ENCODE peak calls at places on chromosomes 6 and 20, in four cellular contexts. One of them, this sample, is unnamed.

GRCh38 chr20:62832212-62832922 is 15.5 kb downstream of the COL9A3 start:
- DNase-seq in K562: peak
- DNase-seq in choroid plexus epithelial cell: no peak
- DNase-seq in neural progenitor cell: no peak
- DNase-seq in this sample: peak

GRCh38 chr6:81938014-81938761 is 185.7 kb upstream of the TENT5A start:
- DNase-seq in K562: peak
- DNase-seq in choroid plexus epithelial cell: peak
- DNase-seq in neural progenitor cell: no peak
- DNase-seq in this sample: peak

GRCh38 chr6:168877821-168878282 is 375.8 kb downstream of the THBS2 start:
- DNase-seq in K562: no peak
- DNase-seq in choroid plexus epithelial cell: no peak
- DNase-seq in neural progenitor cell: no peak
- DNase-seq in this sample: peak

GRCh38 chr6:89985744-89986493 is 91.7 kb downstream of the GJA10 start:
- DNase-seq in K562: peak
- DNase-seq in choroid plexus epithelial cell: peak
- DNase-seq in neural progenitor cell: peak
- DNase-seq in this sample: peak

GRCh38 chr6:80638222-80639055 is 532.0 kb downstream of the BCKDHB start:
- DNase-seq in K562: no peak
- DNase-seq in choroid plexus epithelial cell: peak
- DNase-seq in neural progenitor cell: no peak
- DNase-seq in this sample: peak

GRCh38 chr6:70073637-70074036 is 207.3 kb downstream of the COL19A1 start:
- DNase-seq in K562: no peak
- DNase-seq in choroid plexus epithelial cell: no peak
- DNase-seq in neural progenitor cell: no peak
- DNase-seq in this sample: no peak

GRCh38 chr6:149896491-149896890 is 1.4 kb downstream of the RAET1E start:
- DNase-seq in K562: no peak
- DNase-seq in choroid plexus epithelial cell: peak
- DNase-seq in neural progenitor cell: no peak
- DNase-seq in this sample: peak

GRCh38 chr6:151004415-151005024 is 139.0 kb downstream of the MTHFD1L start:
- DNase-seq in K562: no peak
- DNase-seq in choroid plexus epithelial cell: peak
- DNase-seq in neural progenitor cell: no peak
- DNase-seq in this sample: peak

GRCh38 chr6:56806368-56806767 is 148.5 kb upstream of the BEND6 start:
- DNase-seq in K562: no peak
- DNase-seq in choroid plexus epithelial cell: no peak
- DNase-seq in neural progenitor cell: peak
- DNase-seq in this sample: no peak

GRCh38 chr6:125537090-125537489 is 212.3 kb upstream of the HEY2 start:
- DNase-seq in K562: no peak
- DNase-seq in choroid plexus epithelial cell: no peak
- DNase-seq in neural progenitor cell: peak
- DNase-seq in this sample: no peak

GRCh38 chr6:36129889-36130671 is at the start of gene MAPK13:
- DNase-seq in K562: no peak
- DNase-seq in choroid plexus epithelial cell: peak
- DNase-seq in neural progenitor cell: peak
- DNase-seq in this sample: peak

GRCh38 chr20:36035720-36036119 is 67.3 kb downstream of the CNBD2 start:
- DNase-seq in K562: no peak
- DNase-seq in choroid plexus epithelial cell: no peak
- DNase-seq in neural progenitor cell: no peak
- DNase-seq in this sample: peak

GRCh38 chr6:29742191-29742590 is 19.0 kb downstream of the HLA-F start:
- DNase-seq in K562: no peak
- DNase-seq in choroid plexus epithelial cell: no peak
- DNase-seq in neural progenitor cell: no peak
- DNase-seq in this sample: no peak

GRCh38 chr20:51562027-51562333 is 19.5 kb upstream of the NFATC2 start:
- DNase-seq in K562: no peak
- DNase-seq in choroid plexus epithelial cell: peak
- DNase-seq in neural progenitor cell: no peak
- DNase-seq in this sample: no peak

GRCh38 chr6:124879110-124879991 is 82.9 kb upstream of the RNF217 start:
- DNase-seq in K562: no peak
- DNase-seq in choroid plexus epithelial cell: no peak
- DNase-seq in neural progenitor cell: no peak
- DNase-seq in this sample: no peak

GRCh38 chr6:39256294-39256693 is 27.0 kb upstream of the KCNK5 start:
- DNase-seq in K562: no peak
- DNase-seq in choroid plexus epithelial cell: no peak
- DNase-seq in neural progenitor cell: no peak
- DNase-seq in this sample: no peak

GRCh38 chr6:53301801-53302537 is 46.8 kb downstream of the ELOVL5 start:
- DNase-seq in K562: no peak
- DNase-seq in choroid plexus epithelial cell: no peak
- DNase-seq in neural progenitor cell: no peak
- DNase-seq in this sample: no peak

GRCh38 chr6:116108836-116109235 is 8.2 kb downstream of the NT5DC1 start:
- DNase-seq in K562: no peak
- DNase-seq in choroid plexus epithelial cell: no peak
- DNase-seq in neural progenitor cell: no peak
- DNase-seq in this sample: no peak

GRCh38 chr6:15184441-15184861 is 61.4 kb upstream of the JARID2 start:
- DNase-seq in K562: no peak
- DNase-seq in choroid plexus epithelial cell: peak
- DNase-seq in neural progenitor cell: no peak
- DNase-seq in this sample: no peak

GRCh38 chr6:170117111-170117972 is 173.5 kb downstream of the DLL1 start:
- DNase-seq in K562: no peak
- DNase-seq in choroid plexus epithelial cell: no peak
- DNase-seq in neural progenitor cell: no peak
- DNase-seq in this sample: no peak

GRCh38 chr6:105748737-105749161 is 337.4 kb upstream of the PRDM1 start:
- DNase-seq in K562: no peak
- DNase-seq in choroid plexus epithelial cell: peak
- DNase-seq in neural progenitor cell: no peak
- DNase-seq in this sample: no peak

GRCh38 chr20:36472656-36473071 is 68.7 kb upstream of the MYL9 start:
- DNase-seq in K562: peak
- DNase-seq in choroid plexus epithelial cell: no peak
- DNase-seq in neural progenitor cell: peak
- DNase-seq in this sample: peak

GRCh38 chr6:136723780-136724179 is 68.5 kb downstream of the MAP3K5 start:
- DNase-seq in K562: no peak
- DNase-seq in choroid plexus epithelial cell: no peak
- DNase-seq in neural progenitor cell: no peak
- DNase-seq in this sample: peak

GRCh38 chr6:44074383-44075136 is 52.7 kb downstream of the MRPL14 start:
- DNase-seq in K562: peak
- DNase-seq in choroid plexus epithelial cell: peak
- DNase-seq in neural progenitor cell: peak
- DNase-seq in this sample: peak

GRCh38 chr6:38095054-38095453 is 275.5 kb downstream of the ZFAND3 start:
- DNase-seq in K562: no peak
- DNase-seq in choroid plexus epithelial cell: peak
- DNase-seq in neural progenitor cell: no peak
- DNase-seq in this sample: no peak
- TF ChIP-seq CTCF in K562: no peak
- TF ChIP-seq CTCF in choroid plexus epithelial cell: no peak
- TF ChIP-seq CTCF in neural progenitor cell: no peak
- TF ChIP-seq CTCF in this sample: no peak

DNA sequence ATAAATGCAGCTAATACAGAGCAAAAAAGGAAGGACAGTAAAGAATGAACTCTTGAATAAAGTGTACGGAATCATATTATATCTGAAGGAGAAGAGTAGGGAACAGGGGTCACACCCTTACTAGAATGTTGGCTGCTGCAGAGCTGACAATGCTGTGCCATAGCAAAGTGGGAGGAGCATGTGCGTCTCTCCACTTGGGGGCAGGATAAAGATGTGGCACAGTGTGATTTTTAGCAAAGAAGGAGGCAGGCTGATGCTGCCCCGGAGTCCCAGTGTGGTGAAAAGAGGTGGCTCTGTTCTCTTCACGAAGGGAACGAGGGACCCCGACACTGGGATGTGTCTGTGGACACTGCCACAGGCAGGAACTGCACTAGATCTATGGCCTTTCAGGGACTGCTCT is 67.5 kb downstream of the INSM1 start:
- DNase-seq in K562: no peak
- DNase-seq in choroid plexus epithelial cell: no peak
- DNase-seq in neural progenitor cell: peak
- DNase-seq in this sample: no peak
- TF ChIP-seq CTCF in K562: no peak
- TF ChIP-seq CTCF in choroid plexus epithelial cell: no peak
- TF ChIP-seq CTCF in neural progenitor cell: peak
- TF ChIP-seq CTCF in this sample: no peak

GRCh38 chr6:129981598-129981997 is 36.8 kb upstream of the L3MBTL3 start:
- DNase-seq in K562: no peak
- DNase-seq in choroid plexus epithelial cell: peak
- DNase-seq in neural progenitor cell: no peak
- DNase-seq in this sample: peak
- TF ChIP-seq CTCF in K562: no peak
- TF ChIP-seq CTCF in choroid plexus epithelial cell: peak
- TF ChIP-seq CTCF in neural progenitor cell: peak
- TF ChIP-seq CTCF in this sample: peak

GRCh38 chr20:53195882-53196610 is 223.9 kb downstream of the TSHZ2 start:
- DNase-seq in K562: peak
- DNase-seq in choroid plexus epithelial cell: no peak
- DNase-seq in neural progenitor cell: no peak
- DNase-seq in this sample: no peak
- TF ChIP-seq CTCF in K562: peak
- TF ChIP-seq CTCF in choroid plexus epithelial cell: no peak
- TF ChIP-seq CTCF in neural progenitor cell: peak
- TF ChIP-seq CTCF in this sample: peak

GRCh38 chr20:47784599-47785320 is 521 bp downstream of the SULF2 start:
- DNase-seq in K562: no peak
- DNase-seq in choroid plexus epithelial cell: peak
- DNase-seq in neural progenitor cell: peak
- DNase-seq in this sample: peak

GRCh38 chr20:47784256-47784598 is 1.1 kb downstream of the SULF2 start:
- DNase-seq in K562: no peak
- DNase-seq in choroid plexus epithelial cell: no peak
- DNase-seq in neural progenitor cell: no peak
- DNase-seq in this sample: no peak

GRCh38 chr20:47782091-47782490 is 3.2 kb downstream of the SULF2 start:
- DNase-seq in K562: no peak
- DNase-seq in choroid plexus epithelial cell: no peak
- DNase-seq in neural progenitor cell: no peak
- DNase-seq in this sample: no peak

GRCh38 chr20:47781631-47782030 is 3.6 kb downstream of the SULF2 start:
- DNase-seq in K562: no peak
- DNase-seq in choroid plexus epithelial cell: no peak
- DNase-seq in neural progenitor cell: no peak
- DNase-seq in this sample: no peak

DNA sequence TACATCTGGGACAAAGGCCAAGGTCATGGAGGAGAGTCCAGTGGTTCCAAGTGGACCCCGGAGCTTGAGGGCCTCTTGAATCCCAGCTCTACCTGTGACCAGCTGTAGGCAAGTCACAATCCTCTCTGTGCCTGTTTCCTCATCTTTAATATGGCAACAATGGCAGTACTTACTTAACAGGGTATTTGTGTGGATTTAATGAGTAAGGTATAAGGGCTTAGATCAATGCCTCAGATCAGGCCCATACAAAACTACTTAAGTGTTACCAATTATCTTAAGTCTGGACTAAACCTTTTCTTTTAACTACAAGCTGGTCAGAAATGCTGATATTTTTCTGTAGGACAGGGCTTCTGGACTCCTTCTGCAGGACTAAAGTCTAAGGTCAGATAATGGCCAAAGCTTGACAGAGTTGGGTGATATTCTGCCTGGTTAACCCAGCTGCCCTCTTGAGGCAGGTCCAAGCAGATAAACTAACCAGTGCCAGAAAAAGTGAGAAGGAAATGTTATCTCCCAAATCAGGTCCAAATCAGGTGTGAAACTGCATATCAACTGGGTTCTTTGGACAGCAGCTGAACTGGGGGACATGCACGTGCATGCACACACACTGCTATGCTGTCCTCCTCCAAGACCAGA is 2.2 kb downstream of the SULF2 start:
- DNase-seq in K562: no peak
- DNase-seq in choroid plexus epithelial cell: no peak
- DNase-seq in neural progenitor cell: no peak
- DNase-seq in this sample: no peak
- TF ChIP-seq CTCF in K562: no peak
- TF ChIP-seq CTCF in choroid plexus epithelial cell: no peak
- TF ChIP-seq CTCF in neural progenitor cell: peak
- TF ChIP-seq CTCF in this sample: no peak

GRCh38 chr20:45985573-45985972 is 13.6 kb upstream of the ZNF335 start:
- DNase-seq in K562: no peak
- DNase-seq in choroid plexus epithelial cell: peak
- DNase-seq in neural progenitor cell: no peak
- DNase-seq in this sample: peak
- TF ChIP-seq CTCF in K562: peak
- TF ChIP-seq CTCF in choroid plexus epithelial cell: peak
- TF ChIP-seq CTCF in neural progenitor cell: no peak
- TF ChIP-seq CTCF in this sample: no peak